ENCODE peak calls at places on chromosomes 11 and 22, in five cellular contexts. X is HCT116, J is H1, V is K562, L is HepG2. C is an unnamed sample.

GRCh38 chr22:45997775-45998637 is 21.0 kb upstream of the WNT7B start:
- DNase-seq in X (no peak), J (no peak), V (no peak), L (no peak), C (no peak)

GRCh38 chr22:36145881-36146280 is 14.7 kb downstream of the APOL3 start:
- DNase-seq in X (no peak), J (no peak), V (no peak), L (no peak), C (no peak)

GRCh38 chr22:49976439-49977175 is 16.0 kb downstream of the PIM3 start:
- DNase-seq in X (no peak), J (no peak), V (peak), L (no peak), C (no peak)

GRCh38 chr22:45769569-45770210 is 98.1 kb downstream of the ATXN10 start:
- DNase-seq in X (no peak), J (no peak), V (no peak), L (no peak), C (no peak)

GRCh38 chr22:17159504-17159951 is 451 bp upstream of the HDHD5 start:
- DNase-seq in X (peak), J (no peak), V (no peak), L (no peak), C (no peak)

GRCh38 chr11:45834298-45834756 is 12.9 kb upstream of the CRY2 start:
- DNase-seq in X (no peak), J (no peak), V (no peak), L (no peak), C (no peak)

GRCh38 chr11:63670738-63671321 is 346 bp downstream of the ATL3 start:
- DNase-seq in X (no peak), J (peak), V (no peak), L (no peak), C (no peak)

GRCh38 chr11:60390389-60390788 is 5.9 kb upstream of the MS4A14 start:
- DNase-seq in X (no peak), J (no peak), V (no peak), L (no peak), C (no peak)

GRCh38 chr11:44627911-44628729 is 62.7 kb downstream of the CD82 start:
- DNase-seq in X (no peak), J (no peak), V (no peak), L (no peak), C (no peak)

GRCh38 chr11:9047986-9048522 is 43.3 kb downstream of the SCUBE2 start:
- DNase-seq in X (no peak), J (no peak), V (no peak), L (no peak), C (no peak)

GRCh38 chr11:123083623-123084029 is 21.7 kb upstream of the HSPA8 start:
- DNase-seq in X (peak), J (no peak), V (peak), L (peak), C (no peak)

GRCh38 chr11:625636-626319 is 1.0 kb upstream of the CDHR5 start:
- DNase-seq in X (no peak), J (no peak), V (no peak), L (no peak), C (no peak)

GRCh38 chr22:17470880-17471500 is 92.3 kb upstream of the SLC25A18 start:
- DNase-seq in X (no peak), J (no peak), V (no peak), L (no peak), C (no peak)

GRCh38 chr11:84408946-84409411 is 1122.8 kb upstream of the CCDC90B start:
- DNase-seq in X (no peak), J (no peak), V (no peak), L (no peak), C (no peak)

GRCh38 chr11:10204021-10204420 is 90.0 kb downstream of the SBF2 start:
- DNase-seq in X (no peak), J (no peak), V (no peak), L (no peak), C (no peak)

GRCh38 chr22:42997577-42997976 is 17.4 kb downstream of the PACSIN2 start:
- DNase-seq in X (no peak), J (no peak), V (no peak), L (no peak), C (no peak)

GRCh38 chr11:3855808-3856491 is 486 bp downstream of the STIM1 start:
- DNase-seq in X (no peak), J (peak), V (peak), L (no peak), C (no peak)

GRCh38 chr11:117745346-117745745 is 51.7 kb downstream of the DSCAML1 start:
- DNase-seq in X (no peak), J (no peak), V (no peak), L (no peak), C (no peak)

GRCh38 chr11:116114198-116114651 is 610.0 kb upstream of the CADM1 start:
- DNase-seq in X (no peak), J (no peak), V (no peak), L (no peak), C (no peak)

GRCh38 chr22:25125693-25126357 is 73.8 kb upstream of the CRYBB3 start:
- DNase-seq in X (no peak), J (no peak), V (no peak), L (no peak), C (no peak)

GRCh38 chr11:82814379-82814778 is 80.7 kb upstream of the FAM181B start:
- DNase-seq in X (no peak), J (no peak), V (no peak), L (no peak), C (peak)

GRCh38 chr11:96738311-96738710 is 348.5 kb downstream of the JRKL start:
- DNase-seq in X (no peak), J (no peak), V (no peak), L (no peak), C (no peak)

GRCh38 chr22:20464096-20464614 is 26.5 kb upstream of the SCARF2 start:
- DNase-seq in X (no peak), J (no peak), V (no peak), L (no peak), C (no peak)

GRCh38 chr11:17770048-17770652 is 35.6 kb downstream of the KCNC1 start:
- DNase-seq in X (no peak), J (no peak), V (peak), L (peak), C (no peak)

GRCh38 chr11:70371241-70371640 is 27.1 kb upstream of the CTTN start:
- DNase-seq in X (no peak), J (no peak), V (peak), L (no peak), C (no peak)

GRCh38 chr22:47423861-47424820 is 661.7 kb downstream of the TBC1D22A start:
- DNase-seq in X (no peak), J (no peak), V (no peak), L (no peak), C (no peak)

GRCh38 chr11:109422755-109423113 is 744 bp downstream of the C11orf87 start:
- DNase-seq in X (no peak), J (no peak), V (no peak), L (no peak), C (no peak)

GRCh38 chr11:109421981-109422590 is at the start of gene C11orf87:
- DNase-seq in X (no peak), J (peak), V (no peak), L (no peak), C (no peak)

GRCh38 chr11:109424893-109425292 is 2.9 kb downstream of the C11orf87 start:
- DNase-seq in X (no peak), J (peak), V (peak), L (peak), C (no peak)

GRCh38 chr11:109423860-109424190 is 1.8 kb downstream of the C11orf87 start:
- DNase-seq in X (no peak), J (no peak), V (no peak), L (no peak), C (no peak)

GRCh38 chr11:109423114-109423859 is 1.3 kb downstream of the C11orf87 start:
- DNase-seq in X (no peak), J (peak), V (no peak), L (no peak), C (no peak)
- TF ChIP-seq ZNF274 in X (no peak), J (no peak), V (no peak), L (no peak), C (no peak)

DNA sequence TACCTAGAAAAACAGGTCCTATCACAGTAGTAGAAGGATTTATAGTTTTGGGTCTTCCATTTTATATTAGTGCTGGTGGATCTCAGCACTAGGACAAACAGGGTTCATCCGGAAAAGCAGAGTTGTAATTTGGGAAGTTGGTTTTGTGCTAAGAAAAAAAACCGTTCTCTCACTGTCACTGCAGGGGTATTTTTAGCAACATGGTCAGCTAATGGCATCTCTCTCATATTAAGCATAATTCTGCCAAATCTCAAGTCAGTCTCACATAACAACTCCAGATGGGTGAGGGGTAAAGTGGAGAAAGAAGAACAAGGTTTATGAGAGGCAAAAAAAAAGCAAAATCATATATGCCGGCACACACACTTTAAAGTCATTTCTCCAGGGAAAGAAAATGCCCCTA is 51.6 kb upstream of the GDPD4 start:
- DNase-seq in X (no peak), J (no peak), V (no peak), L (no peak), C (no peak)
- TF ChIP-seq ZNF274 in X (no peak), J (no peak), V (no peak), L (no peak), C (no peak)

DNA sequence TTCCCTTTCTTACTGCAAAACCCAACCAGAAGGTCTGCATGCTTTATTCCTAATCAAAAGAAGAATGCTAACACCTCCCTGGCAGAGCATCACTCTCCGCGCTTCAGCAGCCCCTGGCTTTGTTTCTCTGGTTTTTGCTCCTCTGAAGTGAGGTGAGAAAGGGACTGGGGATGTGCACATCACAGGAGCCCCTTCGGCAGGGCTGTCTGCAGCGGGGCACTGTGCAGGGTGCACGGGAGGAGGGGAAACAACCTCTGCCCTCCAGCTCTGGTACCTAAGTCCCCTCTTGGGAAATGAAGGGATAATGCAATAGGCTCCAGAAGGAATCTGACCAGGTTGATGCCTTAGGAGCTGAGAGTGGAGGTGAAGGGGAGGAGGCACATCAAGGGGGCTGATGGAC is 312.7 kb downstream of the NTM start:
- DNase-seq in X (no peak), J (peak), V (no peak), L (no peak), C (no peak)
- TF ChIP-seq ZNF274 in X (no peak), J (no peak), V (no peak), L (no peak), C (no peak)

DNA sequence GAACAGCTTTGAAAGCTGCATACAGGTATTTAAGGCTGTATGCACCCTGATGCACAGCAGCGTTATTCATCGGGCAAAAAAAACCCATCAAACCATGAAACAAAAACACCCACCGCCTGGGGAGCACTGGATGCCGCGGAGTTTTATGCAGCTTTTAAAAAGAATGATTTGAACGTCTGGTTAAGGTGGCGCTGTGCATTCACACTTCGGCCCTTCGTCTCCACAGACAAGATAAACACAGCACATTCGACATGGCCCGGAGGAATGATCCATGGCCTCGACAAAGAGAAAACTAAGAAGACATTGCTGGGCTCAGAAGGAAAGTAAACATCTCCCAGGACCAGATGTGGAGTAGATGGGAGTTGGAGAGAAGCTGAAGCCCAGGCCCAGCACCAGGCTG is 40.8 kb upstream of the GAL start:
- DNase-seq in X (peak), J (no peak), V (no peak), L (no peak), C (no peak)
- TF ChIP-seq ZNF274 in X (no peak), J (no peak), V (no peak), L (no peak), C (no peak)

DNA sequence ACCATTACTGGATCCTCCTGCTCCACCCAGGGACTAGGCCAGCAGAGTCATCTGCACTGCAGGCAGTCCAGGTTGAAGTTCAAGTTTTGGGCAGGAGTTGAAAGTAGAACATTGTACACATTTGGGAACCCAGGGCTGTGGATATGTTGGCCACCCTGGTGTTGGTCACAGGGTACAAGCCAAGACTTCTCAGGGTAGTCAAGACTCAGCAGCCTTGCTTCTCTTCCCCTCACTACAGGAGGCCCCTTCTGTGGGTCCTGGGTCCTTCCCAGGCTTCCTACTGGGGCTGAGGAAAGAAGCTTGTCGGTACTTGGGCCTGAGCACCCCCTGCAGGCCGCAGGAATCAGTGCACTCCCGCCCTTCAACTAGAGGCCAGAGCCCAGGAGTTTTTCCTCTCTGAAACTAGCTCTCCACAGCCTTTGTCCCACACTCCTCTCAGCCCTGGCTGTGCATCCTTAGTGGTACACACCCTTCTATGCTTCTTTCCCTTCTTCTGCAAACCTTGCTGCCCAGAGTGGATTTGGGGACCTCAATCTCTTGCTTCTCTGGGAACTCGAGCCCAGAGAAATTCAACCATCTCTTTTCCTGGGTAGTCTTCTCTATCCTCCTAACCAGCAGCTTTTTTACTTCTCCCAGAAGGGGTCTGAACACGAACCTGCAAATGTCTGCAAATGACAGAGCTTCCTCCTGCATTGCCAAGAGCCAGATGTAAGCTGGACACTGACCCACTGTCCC is 2.6 kb upstream of the HPX start:
- DNase-seq in X (no peak), J (peak), V (peak), L (peak), C (peak)
- TF ChIP-seq ZNF274 in X (no peak), J (no peak), V (no peak), L (peak), C (peak)

DNA sequence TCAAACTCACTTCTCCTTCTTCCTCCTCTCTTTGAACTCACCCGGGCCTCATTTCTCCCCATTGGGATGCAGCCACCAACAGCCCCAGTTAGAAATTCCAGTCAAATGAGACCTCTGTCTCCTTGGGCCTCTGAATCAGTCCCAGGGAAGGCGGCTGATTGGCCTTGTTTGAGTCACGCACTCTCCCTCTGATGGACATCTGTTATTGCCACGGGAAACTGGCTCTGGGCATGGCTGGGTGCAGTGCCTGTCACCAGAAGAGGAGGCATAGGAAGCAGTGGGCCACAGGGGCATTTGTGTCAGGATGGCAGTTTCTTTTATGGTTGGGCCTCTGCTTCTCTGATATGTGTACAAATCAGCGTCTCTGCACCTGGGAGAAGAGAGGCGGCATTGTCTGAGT is 9.6 kb upstream of the WNT11 start:
- DNase-seq in X (no peak), J (no peak), V (no peak), L (no peak), C (no peak)
- TF ChIP-seq ZNF274 in X (no peak), J (no peak), V (no peak), L (no peak), C (no peak)

GRCh38 chr22:40346178-40347064 is at the start of gene ADSL:
- DNase-seq in X (peak), J (peak), V (peak), L (peak), C (peak)

GRCh38 chr22:40345271-40345670 is 1.0 kb upstream of the ADSL start:
- DNase-seq in X (no peak), J (no peak), V (no peak), L (no peak), C (no peak)

GRCh38 chr22:40347300-40347699 is 1.0 kb downstream of the ADSL start:
- DNase-seq in X (no peak), J (no peak), V (no peak), L (no peak), C (no peak)

GRCh38 chr22:40345801-40346177 is 511 bp upstream of the ADSL start:
- DNase-seq in X (no peak), J (peak), V (peak), L (peak), C (no peak)

DNA sequence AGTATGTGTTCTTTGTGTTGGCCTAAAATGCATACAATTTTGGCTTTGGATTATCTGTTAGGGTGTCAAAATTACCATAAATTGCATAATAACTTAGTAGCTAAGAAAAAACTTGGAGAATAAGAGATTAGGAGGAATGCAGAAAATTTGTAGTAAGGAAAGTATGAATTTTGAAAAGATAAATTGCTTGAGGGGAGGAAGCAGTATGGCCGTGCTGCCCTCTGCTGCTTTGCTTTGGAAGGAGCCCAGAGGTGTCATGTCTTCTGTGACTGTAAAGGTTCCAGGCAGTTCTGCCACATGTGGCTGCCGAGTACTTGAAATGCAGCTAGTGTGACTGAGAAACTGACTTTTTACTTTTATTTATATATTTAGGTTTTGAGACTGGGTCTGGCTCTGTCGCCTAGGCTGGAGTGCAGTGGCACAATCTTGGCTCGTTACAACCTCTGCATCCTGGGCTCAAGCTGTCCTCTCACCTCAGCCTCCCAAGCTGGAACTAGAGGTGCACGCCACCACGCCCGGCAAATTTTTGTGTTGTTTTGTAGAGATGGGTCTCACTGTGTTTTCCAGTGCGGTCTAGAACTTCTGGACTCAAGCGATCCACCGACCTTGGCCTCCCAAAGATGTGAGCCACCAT is 1.8 kb downstream of the ADSL start:
- DNase-seq in X (peak), J (no peak), V (peak), L (peak), C (no peak)
- TF ChIP-seq ZNF274 in X (no peak), J (no peak), V (no peak), L (no peak), C (no peak)

DNA sequence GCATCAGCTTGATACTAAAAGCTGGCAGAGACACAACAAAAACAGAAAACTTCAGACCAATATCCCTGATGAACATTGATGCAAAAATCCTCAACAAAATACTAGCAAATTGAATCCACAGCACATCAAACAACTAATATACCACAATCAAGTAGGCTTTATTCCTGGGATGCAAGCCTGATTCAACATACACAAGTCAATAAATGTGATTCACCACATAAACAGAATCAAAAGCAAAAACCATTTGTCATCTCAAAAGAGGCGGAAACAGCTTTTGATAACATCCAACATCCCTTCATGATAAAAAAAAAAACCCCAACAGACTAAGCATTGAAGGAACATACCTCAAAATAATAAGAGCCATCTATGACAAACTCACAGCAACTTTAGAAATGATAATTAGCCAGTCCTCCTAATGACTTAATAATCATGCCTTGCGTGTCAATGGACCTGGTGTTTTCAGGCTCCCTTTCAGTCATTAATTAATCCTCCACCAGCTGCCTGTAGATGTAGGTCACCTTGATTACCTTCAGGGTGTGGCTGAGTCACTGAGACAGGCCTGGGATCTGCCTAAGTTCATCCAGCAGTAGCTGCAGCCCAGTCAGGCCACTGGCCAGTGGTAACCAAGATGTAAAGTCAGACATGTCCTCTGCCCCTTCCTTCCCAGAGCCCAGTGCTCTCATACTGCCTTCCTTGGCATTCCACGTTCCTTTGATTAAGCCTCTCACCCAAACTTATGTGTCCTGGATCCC is 109.8 kb downstream of the EHF start:
- DNase-seq in X (no peak), J (no peak), V (no peak), L (no peak), C (no peak)
- TF ChIP-seq ZNF274 in X (no peak), J (no peak), V (no peak), L (no peak), C (no peak)

C was measured in NT2/D1.